ENCODE peak calls at places on chromosomes 11 and 22, in four cellular contexts. F is activated naive CD4-positive, alpha-beta T cell; N is D341Med; V is fibroblast of pulmonary artery. X is an unnamed sample.

GRCh38 chr22:25902402-25902801 is 160.4 kb downstream of the MYO18B start:
- DNase-seq in F (no peak), N (no peak), V (no peak), X (no peak)

GRCh38 chr11:47617417-47617809 is 23.2 kb upstream of the C1QTNF4 start:
- DNase-seq in F (no peak), N (no peak), V (peak; percentile 34), X (peak; percentile 85)

GRCh38 chr11:16158426-16158994 is 197.8 kb downstream of the SOX6 start:
- DNase-seq in F (no peak), N (no peak), V (no peak), X (no peak)

GRCh38 chr11:68828155-68828931 is 13.4 kb downstream of the CPT1A start:
- DNase-seq in F (no peak), N (no peak), V (no peak), X (no peak)

GRCh38 chr11:78708388-78708787 is 133.7 kb upstream of the NARS2 start:
- DNase-seq in F (no peak), N (no peak), V (no peak), X (peak; percentile 39)

GRCh38 chr11:3011891-3012885 is 20.1 kb upstream of the NAP1L4 start:
- DNase-seq in F (no peak), N (no peak), V (no peak), X (no peak)

GRCh38 chr22:17829691-17830040 is 55.4 kb upstream of the BID start:
- DNase-seq in F (no peak), N (no peak), V (no peak), X (peak; percentile 22)

GRCh38 chr11:44622190-44622650 is 56.8 kb downstream of the CD82 start:
- DNase-seq in F (no peak), N (peak; percentile 14), V (no peak), X (no peak)

GRCh38 chr11:64996710-64997380 is at the start of gene BATF2:
- DNase-seq in F (no peak), N (peak; percentile 85), V (peak; percentile 82), X (peak; percentile 83)

GRCh38 chr11:12126352-12127019 is 16.1 kb downstream of the MICAL2 start:
- DNase-seq in F (no peak), N (no peak), V (peak; percentile 88), X (peak; percentile 93)

GRCh38 chr11:119094816-119095065 is 6.9 kb downstream of the DPAGT1 start:
- DNase-seq in F (peak; percentile 58), N (peak; percentile 74), V (peak; percentile 87), X (peak; percentile 86)

GRCh38 chr22:25777870-25778269 is 35.9 kb downstream of the MYO18B start:
- DNase-seq in F (no peak), N (peak; percentile 61), V (peak; percentile 69), X (peak; percentile 45)

GRCh38 chr11:101870510-101870909 is 44.3 kb upstream of the CEP126 start:
- DNase-seq in F (no peak), N (no peak), V (peak; percentile 77), X (peak; percentile 87)

GRCh38 chr11:14386895-14387480 is 28.0 kb upstream of the RRAS2 start:
- DNase-seq in F (no peak), N (no peak), V (peak; percentile 89), X (peak; percentile 89)

GRCh38 chr11:10655931-10656576 is 37.5 kb downstream of the IRAG1 start:
- DNase-seq in F (no peak), N (no peak), V (no peak), X (no peak)

GRCh38 chr11:1456596-1457325 is 29.8 kb downstream of the MOB2 start:
- DNase-seq in F (no peak), N (no peak), V (no peak), X (no peak)

GRCh38 chr11:89405629-89406028 is 85.5 kb downstream of the NOX4 start:
- DNase-seq in F (no peak), N (peak; percentile 17), V (peak; percentile 52), X (no peak)

GRCh38 chr11:117095301-117096139 is 2.7 kb downstream of the SIK3 start:
- DNase-seq in F (no peak), N (no peak), V (peak; percentile 73), X (peak; percentile 52)

GRCh38 chr11:131370090-131370751 is at the start of gene NTM:
- DNase-seq in F (no peak), N (peak; percentile 34), V (peak; percentile 8), X (peak; percentile 7)

GRCh38 chr11:69484427-69485259 is 3.2 kb downstream of the LINC01488 start:
- DNase-seq in F (no peak), N (no peak), V (no peak), X (no peak)

GRCh38 chr11:13955971-13956421 is 6.5 kb upstream of the SPON1 start:
- DNase-seq in F (peak; percentile 31), N (peak; percentile 63), V (peak; percentile 82), X (peak; percentile 71)

GRCh38 chr11:64545605-64546004 is 45.4 kb upstream of the SLC22A12 start:
- DNase-seq in F (no peak), N (no peak), V (peak; percentile 79), X (peak; percentile 69)

GRCh38 chr11:13220148-13220547 is 57.4 kb upstream of the BMAL1 start:
- DNase-seq in F (no peak), N (no peak), V (no peak), X (no peak)

GRCh38 chr11:23957309-23957708 is 539.5 kb upstream of the LUZP2 start:
- DNase-seq in F (no peak), N (no peak), V (peak; percentile 38), X (peak; percentile 65)

GRCh38 chr22:19679476-19680099 is 34.7 kb upstream of the SEPTIN5 start:
- DNase-seq in F (peak; percentile 26), N (peak; percentile 61), V (no peak), X (no peak)

GRCh38 chr22:35431483-35432205 is 31.7 kb downstream of the MCM5 start:
- DNase-seq in F (no peak), N (no peak), V (no peak), X (no peak)